ENCODE peak calls at places on chromosomes 13 and 19, in five cellular contexts. J is ascending aorta; X is transverse colon; H is CD4-positive, CD25-positive, alpha-beta regulatory T cell; P is IMR-90. Z is an unnamed sample. For H3K4me1, the result is how much of the 10 kb centered on the place peaks cover.

GRCh38 chr13:100542546-100543156 is 45.9 kb downstream of the GGACT start:
- DNase-seq in J (no peak), P (peak), H (no peak), X (no peak), Z (no peak)

GRCh38 chr19:6754136-6754535 is 13.1 kb downstream of the SH2D3A start:
- DNase-seq in P (no peak), J (no peak), H (no peak), X (no peak), Z (no peak)

GRCh38 chr19:49616945-49617344 is 23.0 kb downstream of the RRAS start:
- DNase-seq in H (no peak), J (no peak), X (no peak), P (no peak), Z (no peak)

GRCh38 chr13:84985860-84986259 is 813.4 kb downstream of the SLITRK6 start:
- DNase-seq in J (no peak), X (no peak), H (no peak), P (no peak), Z (no peak)

GRCh38 chr13:21638319-21639282 is 32.3 kb upstream of the FGF9 start:
- DNase-seq in H (no peak), J (no peak), P (peak), X (peak), Z (no peak)

GRCh38 chr19:18418034-18418724 is 1.0 kb upstream of the SSBP4 start:
- DNase-seq in H (no peak), P (no peak), J (no peak), X (no peak), Z (peak)

GRCh38 chr13:32947886-32948285 is 68.3 kb upstream of the KL start:
- DNase-seq in X (no peak), P (no peak), H (no peak), J (no peak), Z (no peak)

GRCh38 chr19:56840452-56841193 is at the start of the genes PEG3 and ZIM2:
- DNase-seq in H (no peak), J (peak), P (no peak), X (peak), Z (no peak)

GRCh38 chr13:20165417-20166257 is 4.8 kb upstream of the GJA3 start:
- DNase-seq in J (no peak), X (no peak), P (peak), H (no peak), Z (no peak)

GRCh38 chr19:13012690-13013608 is 17.7 kb downstream of the NFIX start:
- DNase-seq in J (no peak), X (peak), H (no peak), P (peak), Z (no peak)

GRCh38 chr19:45769054-45769782 is at the start of gene SIX5:
- DNase-seq in P (peak), H (peak), J (peak), X (peak), Z (peak)

GRCh38 chr19:45770192-45771101 is 1.4 kb upstream of the SIX5 start:
- DNase-seq in J (peak), P (peak), X (peak), H (peak), Z (peak)

GRCh38 chr19:45768644-45769053 is 403 bp downstream of the SIX5 start:
- DNase-seq in P (peak), X (peak), J (no peak), H (peak), Z (no peak)

GRCh38 chr19:45771331-45771933 is 2.4 kb upstream of the SIX5 start:
- DNase-seq in P (no peak), J (no peak), X (no peak), H (no peak), Z (no peak)

DNA sequence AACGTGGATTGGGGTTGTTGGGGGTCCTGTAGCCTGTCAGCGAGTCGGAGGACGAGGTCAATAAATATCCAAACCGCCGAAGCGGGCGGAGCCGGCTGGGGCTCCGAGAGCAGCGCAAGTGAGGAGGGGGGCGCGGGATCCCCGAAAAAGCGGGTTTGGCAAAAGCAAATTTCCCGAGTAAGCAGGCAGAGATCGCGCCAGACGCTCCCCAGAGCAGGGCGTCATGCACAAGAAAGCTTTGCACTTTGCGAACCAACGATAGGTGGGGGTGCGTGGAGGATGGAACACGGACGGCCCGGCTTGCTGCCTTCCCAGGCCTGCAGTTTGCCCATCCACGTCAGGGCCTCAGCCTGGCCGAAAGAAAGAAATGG is 754 bp upstream of the SIX5 start:
- DNase-seq in J (no peak), X (peak), H (peak), P (peak), Z (peak)
- H3K4me1 ChIP-seq in J (under half), X (under half), H (under half), P (under half), Z (under half)

DNA sequence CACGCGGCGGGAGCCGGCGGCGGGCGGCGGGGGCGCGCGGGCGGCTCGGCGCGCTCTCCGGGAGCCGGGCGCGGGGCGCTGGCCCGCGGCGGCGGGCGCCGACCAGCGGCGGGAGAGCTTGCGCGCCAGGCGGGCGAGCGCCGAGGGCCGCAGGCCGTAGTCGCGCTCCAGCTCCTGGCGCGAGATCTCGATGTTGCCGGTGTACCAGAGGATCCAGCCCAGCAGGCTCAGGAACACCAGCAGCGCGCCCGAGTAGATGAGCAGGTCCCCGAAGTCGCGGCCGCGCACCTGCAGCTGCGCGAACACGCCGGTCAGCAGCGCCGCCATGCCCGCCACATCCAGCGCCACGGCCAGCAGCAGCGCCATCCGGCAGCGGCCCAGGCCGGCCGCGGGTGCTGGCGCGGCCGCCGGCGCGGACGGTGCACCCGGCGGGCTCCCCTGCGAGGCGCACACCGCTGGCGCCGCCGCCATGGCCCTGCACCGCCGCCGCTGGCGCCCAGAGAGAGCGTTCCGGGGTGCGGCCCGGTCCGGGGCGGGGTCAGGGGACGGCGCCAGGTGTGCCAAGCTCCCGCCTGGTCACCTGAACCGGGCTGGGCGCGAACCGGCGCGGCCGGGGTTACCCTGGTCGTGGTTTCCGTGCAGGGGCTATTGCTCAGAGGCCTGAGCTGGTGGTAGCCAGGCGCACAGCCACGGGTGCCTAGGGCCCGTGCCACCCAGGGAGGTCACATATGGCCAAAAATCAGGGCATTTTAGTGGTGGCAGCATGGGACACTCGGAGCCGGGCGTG is at the start of gene TMEM238:
- DNase-seq in X (peak), H (peak), J (no peak), P (peak), Z (no peak)
- H3K4me1 ChIP-seq in X (under half), H (half or more), J (under half), P (under half), Z (under half)

GRCh38 chr13:99506632-99507031 is 5.4 kb downstream of the TM9SF2 start:
- DNase-seq in P (no peak), X (no peak), H (no peak), J (no peak), Z (no peak)
- H3K4me1 ChIP-seq in P (under half), X (under half), H (under half), J (under half), Z (under half)

GRCh38 chr13:110379358-110379757 is 72.3 kb downstream of the COL4A2 start:
- DNase-seq in J (no peak), X (no peak), H (no peak), P (no peak), Z (no peak)
- H3K4me1 ChIP-seq in J (under half), X (under half), H (under half), P (under half), Z (under half)

DNA sequence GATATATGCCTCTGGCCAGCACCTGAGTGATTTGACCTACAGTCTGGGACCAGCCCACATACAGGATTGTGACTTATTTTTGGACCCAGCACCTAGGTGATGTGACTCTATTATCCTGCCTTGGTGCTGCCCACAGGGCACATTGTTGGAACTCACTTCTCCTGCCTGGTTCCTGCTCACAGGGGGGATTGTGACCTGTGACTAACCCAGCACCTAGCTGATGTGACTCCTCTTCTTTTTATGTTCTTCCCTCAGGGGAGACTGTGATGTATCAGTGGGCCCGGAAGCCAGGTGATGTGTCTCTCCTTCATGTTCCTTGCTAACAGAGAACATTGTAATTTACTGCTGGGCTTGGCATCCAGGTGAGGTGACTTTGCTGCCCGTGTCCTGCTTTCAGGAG is 63.0 kb upstream of the ZNF724 start:
- DNase-seq in P (no peak), X (no peak), H (no peak), J (no peak), Z (no peak)
- H3K4me1 ChIP-seq in P (under half), X (under half), H (under half), J (under half), Z (under half)

GRCh38 chr19:16458391-16459128 is 13.2 kb downstream of the EPS15L1 start:
- DNase-seq in P (no peak), J (no peak), X (no peak), H (no peak), Z (no peak)
- H3K4me1 ChIP-seq in P (under half), J (under half), X (under half), H (under half), Z (under half)

DNA sequence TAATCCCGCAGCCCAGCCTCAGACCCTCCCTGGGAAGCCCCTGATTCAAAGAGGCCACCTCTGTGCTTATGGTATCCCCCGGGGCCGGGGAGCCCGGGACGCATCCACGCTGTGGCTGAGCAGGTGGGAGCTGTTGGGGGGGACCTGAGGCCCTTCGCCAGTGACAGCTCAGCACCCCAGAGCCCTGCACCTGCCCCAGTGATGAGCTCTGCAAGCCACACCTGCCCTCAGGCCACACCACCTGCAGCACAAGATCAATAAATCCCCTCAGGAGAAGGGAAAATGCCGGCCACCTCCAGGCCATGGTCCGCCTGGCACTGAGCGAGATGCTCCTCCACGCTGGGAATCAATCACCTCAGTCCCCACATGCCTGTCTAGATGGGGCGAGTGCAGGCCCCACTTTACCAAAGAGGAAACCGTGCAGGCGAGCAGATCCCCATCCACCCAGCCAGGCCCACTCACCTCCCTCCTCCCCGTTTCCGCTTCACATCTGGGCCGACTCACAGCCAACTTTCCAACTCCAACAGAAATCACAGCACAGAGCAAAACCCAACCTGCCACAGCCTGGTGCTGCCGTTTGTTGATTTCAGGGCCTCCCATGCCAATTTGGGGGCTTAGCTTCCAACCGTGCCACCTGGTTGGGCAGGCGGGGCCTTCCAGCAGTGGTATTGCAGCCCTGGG is 12.8 kb downstream of the MOB3A start:
- DNase-seq in P (no peak), H (peak), J (no peak), X (peak), Z (no peak)
- H3K4me1 ChIP-seq in P (under half), H (half or more), J (under half), X (under half), Z (under half)